ENCODE peak calls at places on chromosome 15, in five cellular contexts. P is HepG2, S is sigmoid colon, Q is GM23338, H is neural progenitor cell. B is an unnamed sample.

GRCh38 chr15:33154366-33155166 is 39.9 kb downstream of the FMN1 start:
- DNase-seq in H (no peak), S (peak), P (no peak), Q (no peak), B (peak)

GRCh38 chr15:23647421-23648375 is at the start of gene MAGEL2:
- DNase-seq in Q (peak), H (peak), P (no peak), S (no peak), B (peak)

GRCh38 chr15:39887832-39888231 is 32.2 kb downstream of the GPR176 start:
- DNase-seq in Q (peak), S (no peak), P (peak), H (no peak), B (no peak)

GRCh38 chr15:44137750-44138149 is 57.3 kb downstream of the FRMD5 start:
- DNase-seq in P (no peak), Q (no peak), S (no peak), H (no peak), B (no peak)

GRCh38 chr15:41655716-41656115 is 4.5 kb upstream of the MGA start:
- DNase-seq in P (no peak), Q (no peak), S (no peak), H (no peak), B (no peak)

GRCh38 chr15:77243716-77244401 is 172.9 kb upstream of the TSPAN3 start:
- DNase-seq in P (no peak), Q (no peak), S (no peak), H (no peak), B (no peak)

GRCh38 chr15:57649138-57649537 is 57.4 kb upstream of the POLR2M start:
- DNase-seq in S (no peak), Q (no peak), P (no peak), H (no peak), B (no peak)

GRCh38 chr15:101288905-101289513 is 6.0 kb downstream of the SNRPA1 start:
- DNase-seq in H (peak), Q (peak), P (peak), S (no peak), B (no peak)

GRCh38 chr15:29233566-29233965 is 36.1 kb downstream of the NSMCE3 start:
- DNase-seq in S (no peak), H (no peak), Q (no peak), P (no peak), B (no peak)

GRCh38 chr15:77066961-77067690 is 3.8 kb downstream of the TSPAN3 start:
- DNase-seq in S (no peak), P (peak), Q (no peak), H (no peak), B (no peak)

GRCh38 chr15:60660290-60661051 is 181.5 kb upstream of the ICE2 start:
- DNase-seq in S (no peak), Q (no peak), P (no peak), H (no peak), B (peak)

GRCh38 chr15:96273317-96274086 is 57.0 kb upstream of the NR2F2 start:
- DNase-seq in P (no peak), Q (no peak), S (no peak), H (no peak), B (no peak)

GRCh38 chr15:49621327-49622210 is 721 bp downstream of the DTWD1 start:
- DNase-seq in P (no peak), Q (peak), H (no peak), S (no peak), B (no peak)

GRCh38 chr15:77548608-77549551 is 83.8 kb downstream of the LINGO1 start:
- DNase-seq in Q (peak), P (no peak), H (peak), S (no peak), B (no peak)

GRCh38 chr15:75452968-75453702 is 1.6 kb upstream of the SIN3A start:
- DNase-seq in S (peak), Q (peak), H (peak), P (peak), B (peak)

GRCh38 chr15:43433160-43433559 is 59.8 kb downstream of the TP53BP1 start:
- DNase-seq in H (no peak), P (no peak), Q (no peak), S (no peak), B (no peak)

GRCh38 chr15:89143503-89144162 is 55.4 kb downstream of the ABHD2 start:
- DNase-seq in S (no peak), P (no peak), Q (no peak), H (no peak), B (no peak)

GRCh38 chr15:49110158-49110944 is 45.0 kb downstream of the COPS2 start:
- DNase-seq in H (peak), Q (peak), S (no peak), P (no peak), B (no peak)

GRCh38 chr15:51202783-51203182 is 108.1 kb upstream of the TNFAIP8L3 start:
- DNase-seq in S (no peak), P (no peak), Q (no peak), H (no peak), B (no peak)

GRCh38 chr15:57297163-57297593 is 79.1 kb upstream of the CGNL1 start:
- DNase-seq in P (no peak), H (no peak), S (no peak), Q (no peak), B (no peak)

GRCh38 chr15:75779504-75779903 is 63.7 kb upstream of the UBE2Q2 start:
- DNase-seq in H (no peak), S (no peak), P (no peak), Q (no peak), B (no peak)

GRCh38 chr15:85618956-85619491 is 175.7 kb downstream of the KLHL25 start:
- DNase-seq in S (peak), H (peak), P (no peak), Q (peak), B (peak)

GRCh38 chr15:59364238-59364637 is 8.4 kb downstream of the MYO1E start:
- DNase-seq in S (no peak), P (no peak), Q (no peak), H (no peak), B (no peak)

GRCh38 chr15:36465304-36465703 is 114.1 kb upstream of the CDIN1 start:
- DNase-seq in Q (no peak), H (no peak), S (no peak), P (no peak), B (no peak)

GRCh38 chr15:47505712-47506542 is 211.4 kb upstream of the SEMA6D start:
- DNase-seq in Q (no peak), S (no peak), H (no peak), P (no peak), B (no peak)

GRCh38 chr15:39227001-39227400 is 353.9 kb upstream of the THBS1 start:
- DNase-seq in H (no peak), Q (no peak), P (no peak), S (no peak), B (no peak)

GRCh38 chr15:73190189-73190601 is 137.9 kb downstream of the NEO1 start:
- DNase-seq in P (no peak), H (no peak), Q (no peak), S (no peak), B (no peak)

GRCh38 chr15:48718646-48719045 is 73.1 kb upstream of the FBN1 start:
- DNase-seq in Q (no peak), S (no peak), P (no peak), H (no peak), B (no peak)

GRCh38 chr15:31440754-31441298 is 114.2 kb downstream of the KLF13 start:
- DNase-seq in P (no peak), Q (peak), H (peak), S (peak), B (no peak)

GRCh38 chr15:36658321-36658720 is 78.9 kb downstream of the CDIN1 start:
- DNase-seq in S (no peak), P (no peak), H (no peak), Q (no peak), B (no peak)

GRCh38 chr15:71083349-71083748 is 31.9 kb upstream of the THSD4 start:
- DNase-seq in P (no peak), H (no peak), Q (no peak), S (no peak), B (no peak)

GRCh38 chr15:71082803-71083202 is 32.5 kb upstream of the THSD4 start:
- DNase-seq in H (no peak), Q (no peak), P (no peak), S (no peak), B (no peak)

GRCh38 chr15:71085809-71086208 is 29.5 kb upstream of the THSD4 start:
- DNase-seq in H (peak), S (no peak), P (no peak), Q (peak), B (no peak)

GRCh38 chr15:71080705-71081104 is 34.6 kb upstream of the THSD4 start:
- DNase-seq in S (no peak), H (no peak), Q (no peak), P (no peak), B (no peak)

DNA sequence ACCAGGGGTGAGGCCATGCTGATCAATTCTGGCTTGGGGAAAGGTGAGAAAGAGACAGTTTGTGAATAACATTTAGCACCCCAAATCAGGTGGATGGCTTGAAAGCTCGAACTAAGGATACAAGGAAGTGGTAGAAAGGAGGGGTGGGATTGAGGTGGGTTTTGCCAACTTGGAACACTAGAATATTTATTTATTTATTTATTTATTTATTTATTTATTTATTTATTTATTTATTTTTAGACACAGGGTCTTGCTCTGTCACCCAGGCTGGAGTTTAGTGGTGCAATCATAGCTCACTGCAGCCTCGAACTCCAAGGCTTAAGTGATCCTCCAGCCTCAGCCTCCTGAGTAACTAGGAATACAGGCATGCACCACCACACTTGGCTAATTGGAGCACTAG is 31.0 kb upstream of the THSD4 start:
- DNase-seq in Q (no peak), S (no peak), P (no peak), H (no peak), B (no peak)
- H3K27ac ChIP-seq in Q (no peak), S (no peak), P (no peak), H (no peak), B (no peak)

GRCh38 chr15:90799639-90800038 is 68.7 kb upstream of the FURIN start:
- DNase-seq in P (no peak), H (no peak), Q (no peak), S (no peak), B (no peak)
- H3K27ac ChIP-seq in P (no peak), H (no peak), Q (no peak), S (no peak), B (no peak)

GRCh38 chr15:26716069-26716468 is 56.8 kb downstream of the GABRB3 start:
- DNase-seq in H (no peak), P (no peak), Q (no peak), S (no peak), B (no peak)
- H3K27ac ChIP-seq in H (no peak), P (no peak), Q (no peak), S (no peak), B (no peak)

DNA sequence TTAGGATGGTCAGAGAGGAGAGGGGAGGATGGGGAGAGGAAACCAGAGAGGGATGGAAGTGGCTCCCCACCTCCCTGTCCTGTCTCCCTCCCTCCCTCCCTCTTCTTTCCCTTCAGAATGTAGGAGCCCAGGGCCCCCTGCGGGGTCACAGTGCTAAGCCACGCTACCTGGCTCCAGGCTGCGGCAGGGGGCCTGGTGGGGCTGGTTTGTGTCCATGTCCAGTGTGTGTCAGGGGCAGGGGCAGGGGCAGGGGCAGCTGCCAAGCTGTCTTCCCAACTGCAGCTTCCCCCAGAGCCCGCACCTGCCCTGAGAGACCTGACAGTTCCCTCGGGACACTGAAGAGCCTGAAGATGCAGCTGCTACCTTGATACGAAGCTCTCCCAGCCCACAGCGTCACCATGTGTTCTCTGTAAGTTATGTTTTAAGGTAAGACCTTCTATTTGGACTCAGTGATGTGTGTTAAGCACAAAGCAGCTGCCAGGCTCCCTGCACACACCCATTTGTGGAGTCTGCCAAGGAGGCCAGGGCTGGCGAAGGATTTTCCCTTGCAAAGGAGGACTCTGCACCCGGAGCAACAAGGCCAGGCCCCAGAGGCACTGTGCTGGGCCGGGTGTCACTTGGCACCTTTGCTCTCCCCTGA is 121.8 kb upstream of the SMAD3 start:
- DNase-seq in Q (peak), P (peak), S (peak), H (peak), B (no peak)
- H3K27ac ChIP-seq in Q (no peak), P (no peak), S (no peak), H (no peak), B (no peak)

DNA sequence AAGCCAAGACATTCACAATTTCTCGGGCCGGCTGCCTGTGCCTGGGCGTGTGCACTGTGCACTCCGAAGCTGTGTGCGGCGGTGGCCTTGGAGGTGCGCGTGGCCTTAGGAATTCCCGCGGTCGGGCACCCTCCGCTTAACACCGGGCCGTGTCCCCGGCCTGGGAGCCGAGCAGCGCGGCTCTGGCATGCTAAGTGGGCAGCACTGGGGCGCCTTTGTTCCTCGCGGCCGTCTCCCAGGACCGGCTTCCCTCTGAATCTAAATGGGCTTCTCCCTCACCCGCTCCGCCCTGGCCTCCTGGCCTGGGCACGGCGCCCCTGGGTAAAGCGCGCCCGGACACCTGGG is 498 bp upstream of the ARNT2 start:
- DNase-seq in P (no peak), S (no peak), Q (peak), H (peak), B (peak)
- H3K27ac ChIP-seq in P (no peak), S (peak), Q (no peak), H (no peak), B (peak)

DNA sequence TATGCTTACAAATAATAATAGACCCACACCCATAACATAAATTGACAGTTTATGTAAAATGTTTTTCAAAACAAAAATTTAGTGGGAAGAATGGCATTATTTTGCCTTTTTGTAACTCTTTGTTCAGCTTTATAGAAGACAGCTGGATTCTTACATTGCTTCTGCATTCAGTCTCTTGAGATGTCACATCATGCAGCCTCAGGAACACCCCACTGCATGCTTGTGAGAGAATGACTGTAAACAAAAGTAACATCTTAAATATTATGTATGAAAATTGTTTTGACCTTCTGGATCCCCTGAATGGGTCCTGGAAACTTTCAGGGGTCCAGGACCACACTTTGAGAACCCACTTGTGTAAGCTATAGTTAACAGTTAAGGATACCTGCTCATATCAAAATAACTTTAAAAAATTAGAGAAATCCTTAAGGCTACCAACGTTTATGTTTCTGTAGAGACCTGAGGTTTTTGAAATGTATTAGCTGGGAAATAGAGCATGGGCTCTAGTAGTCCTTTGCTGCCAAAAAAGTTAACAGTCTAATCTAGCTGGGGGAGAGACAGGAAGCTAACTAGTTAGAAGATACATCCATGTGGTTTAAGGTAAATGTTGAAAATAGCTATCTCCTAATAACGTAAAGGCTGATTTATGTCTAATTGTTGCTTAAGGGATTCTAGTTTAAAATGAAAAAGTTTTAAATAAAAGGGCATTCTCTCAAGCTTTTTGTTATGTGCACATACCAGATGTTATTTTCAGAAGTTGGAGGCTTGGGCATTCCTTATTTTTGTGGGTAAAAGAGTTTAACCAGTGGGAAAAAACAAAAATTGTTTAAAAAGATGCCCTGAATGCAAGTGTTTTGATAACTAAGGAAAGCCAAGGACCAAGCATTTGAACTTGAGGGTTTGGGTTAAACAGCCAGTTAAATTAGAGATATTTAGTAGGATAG is 3.8 kb downstream of the USP3 start:
- DNase-seq in H (no peak), S (no peak), Q (no peak), P (no peak), B (no peak)
- H3K27ac ChIP-seq in H (no peak), S (no peak), Q (no peak), P (no peak), B (no peak)

GRCh38 chr15:81315452-81316203 is 8.3 kb downstream of the STARD5 start:
- DNase-seq in S (no peak), H (no peak), P (no peak), Q (no peak), B (no peak)
- H3K27ac ChIP-seq in S (no peak), H (no peak), P (no peak), Q (no peak), B (no peak)

GRCh38 chr15:98522127-98522526 is 126.2 kb upstream of the IGF1R start:
- DNase-seq in Q (no peak), H (no peak), P (no peak), S (no peak), B (no peak)

GRCh38 chr15:98517051-98517450 is 131.3 kb upstream of the IGF1R start:
- DNase-seq in H (no peak), P (no peak), Q (no peak), S (no peak), B (no peak)

GRCh38 chr15:98515186-98515585 is 133.2 kb upstream of the IGF1R start:
- DNase-seq in S (no peak), H (no peak), P (no peak), Q (no peak), B (no peak)

GRCh38 chr15:98519767-98520166 is 128.6 kb upstream of the IGF1R start:
- DNase-seq in H (no peak), S (no peak), Q (no peak), P (no peak), B (no peak)

GRCh38 chr15:98518823-98519561 is 129.3 kb upstream of the IGF1R start:
- DNase-seq in S (peak), P (peak), Q (peak), H (peak), B (no peak)
- H3K27ac ChIP-seq in S (no peak), P (no peak), Q (no peak), H (no peak), B (no peak)

DNA sequence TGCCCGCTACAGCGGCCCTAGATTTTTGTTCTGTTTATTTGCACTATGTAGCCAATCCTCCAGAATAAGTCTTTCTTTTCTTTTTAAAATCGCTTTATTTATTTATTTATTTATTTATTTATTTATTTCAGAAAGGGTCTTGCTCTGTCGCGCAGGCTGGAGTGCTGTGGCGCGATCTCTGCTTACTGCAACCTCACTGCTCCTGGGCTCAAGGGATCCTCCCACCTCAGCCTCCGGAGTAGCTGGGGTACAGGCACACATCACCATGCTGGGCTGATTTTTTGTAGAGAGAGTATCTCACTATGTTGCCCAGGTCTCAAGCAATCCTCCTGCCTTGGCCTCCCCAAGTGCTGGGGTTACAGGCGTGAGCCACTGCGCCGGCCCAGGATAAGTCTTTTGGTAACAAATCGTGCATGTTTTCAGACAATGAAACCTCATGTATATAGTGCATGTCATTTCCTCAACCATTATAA is 333 bp upstream of the MTFMT start:
- DNase-seq in Q (no peak), P (no peak), S (no peak), H (no peak), B (no peak)
- H3K27ac ChIP-seq in Q (no peak), P (no peak), S (peak), H (no peak), B (no peak)